ENCODE peak calls at places on chromosomes 12 and 14, in nine cellular contexts. D is astrocyte of the spinal cord, U is aorta, A is upper lobe of right lung, O is stomach, Y is foreskin fibroblast, X is pancreas, J is SK-N-SH, T is OCI-LY7. E is an unnamed sample.

GRCh38 chr12:131852551-131853299 is 24.5 kb downstream of the MMP17 start:
- DNase-seq in D (no peak), U (no peak), A (no peak), O (no peak), Y (no peak), X (no peak), J (no peak), T (no peak), E (no peak)

GRCh38 chr12:132278421-132279183 is 50.8 kb downstream of the GALNT9 start:
- DNase-seq in D (no peak), U (no peak), A (no peak), O (no peak), Y (no peak), X (no peak), J (no peak), T (no peak), E (no peak)

GRCh38 chr14:61570961-61571299 is 124.4 kb upstream of the HIF1A start:
- DNase-seq in D (no peak), U (no peak), A (no peak), O (no peak), Y (no peak), X (no peak), J (no peak), T (no peak), E (no peak)

GRCh38 chr14:68658029-68658509 is 134.8 kb downstream of the ZFP36L1 start:
- DNase-seq in D (no peak), U (no peak), A (no peak), O (no peak), Y (no peak), X (no peak), J (no peak), T (no peak), E (no peak)

GRCh38 chr12:87930033-87930432 is 99.2 kb downstream of the C12orf50 start:
- DNase-seq in D (peak), U (no peak), A (no peak), O (no peak), Y (peak), X (no peak), J (no peak), T (no peak), E (no peak)

GRCh38 chr12:70638639-70639349 is 1.6 kb upstream of the PTPRB start:
- DNase-seq in D (no peak), U (no peak), A (no peak), O (no peak), Y (no peak), X (no peak), J (no peak), T (no peak), E (no peak)

GRCh38 chr14:37588667-37588955 is 6.4 kb downstream of the FOXA1 start:
- DNase-seq in D (no peak), U (no peak), A (no peak), O (no peak), Y (no peak), X (no peak), J (no peak), T (no peak), E (no peak)

GRCh38 chr12:52251367-52252055 is 18.5 kb downstream of the KRT7 start:
- DNase-seq in D (no peak), U (peak), A (no peak), O (no peak), Y (no peak), X (peak), J (no peak), T (no peak), E (no peak)

GRCh38 chr12:58923781-58924180 is 3.5 kb upstream of the LRIG3 start:
- DNase-seq in D (no peak), U (no peak), A (no peak), O (no peak), Y (no peak), X (no peak), J (no peak), T (no peak), E (no peak)

GRCh38 chr12:4438834-4439596 is 6.6 kb downstream of the FGF6 start:
- DNase-seq in D (no peak), U (no peak), A (no peak), O (no peak), Y (no peak), X (no peak), J (no peak), T (no peak), E (no peak)

GRCh38 chr14:25001096-25001982 is 48.6 kb downstream of the STXBP6 start:
- DNase-seq in D (no peak), U (no peak), A (no peak), O (no peak), Y (peak), X (no peak), J (no peak), T (no peak), E (no peak)

GRCh38 chr14:44699391-44699790 is 192.3 kb upstream of the FSCB start:
- DNase-seq in D (no peak), U (no peak), A (no peak), O (no peak), Y (no peak), X (no peak), J (no peak), T (no peak), E (no peak)

GRCh38 chr12:6753772-6754356 is 923 bp upstream of the MLF2 start:
- DNase-seq in D (no peak), U (no peak), A (no peak), O (no peak), Y (no peak), X (no peak), J (no peak), T (no peak), E (no peak)

GRCh38 chr14:68819260-68819691 is 26.4 kb upstream of the ZFP36L1 start:
- DNase-seq in D (peak), U (peak), A (no peak), O (peak), Y (peak), X (no peak), J (peak), T (no peak), E (peak)

GRCh38 chr14:59275668-59276067 is 87.2 kb downstream of the DAAM1 start:
- DNase-seq in D (peak), U (no peak), A (no peak), O (no peak), Y (peak), X (no peak), J (no peak), T (no peak), E (no peak)

GRCh38 chr12:25155031-25155576 is 39.9 kb downstream of the DNAI7 start:
- DNase-seq in D (peak), U (no peak), A (no peak), O (no peak), Y (peak), X (no peak), J (peak), T (peak), E (no peak)

GRCh38 chr12:65533177-65533883 is 254.8 kb downstream of the MSRB3 start:
- DNase-seq in D (peak), U (no peak), A (no peak), O (no peak), Y (no peak), X (no peak), J (no peak), T (no peak), E (peak)

GRCh38 chr14:24701031-24701430 is 67.0 kb upstream of the GZMB start:
- DNase-seq in D (no peak), U (no peak), A (no peak), O (no peak), Y (no peak), X (no peak), J (no peak), T (no peak), E (no peak)

GRCh38 chr12:42182394-42182793 is 37.7 kb upstream of the GXYLT1 start:
- DNase-seq in D (no peak), U (no peak), A (no peak), O (no peak), Y (no peak), X (no peak), J (no peak), T (no peak), E (no peak)

GRCh38 chr14:72651081-72651480 is 242.8 kb downstream of the DPF3 start:
- DNase-seq in D (peak), U (no peak), A (no peak), O (no peak), Y (no peak), X (no peak), J (peak), T (no peak), E (no peak)

GRCh38 chr14:96072076-96072475 is 32.9 kb downstream of the C14orf132 start:
- DNase-seq in D (no peak), U (peak), A (no peak), O (no peak), Y (no peak), X (no peak), J (no peak), T (no peak), E (no peak)

GRCh38 chr12:112149596-112149995 is 24.2 kb downstream of the TRAFD1 start:
- DNase-seq in D (no peak), U (peak), A (peak), O (no peak), Y (no peak), X (peak), J (no peak), T (no peak), E (peak)

GRCh38 chr12:77724367-77724957 is 106.2 kb upstream of the NAV3 start:
- DNase-seq in D (peak), U (no peak), A (no peak), O (no peak), Y (no peak), X (peak), J (no peak), T (peak), E (peak)

GRCh38 chr14:22276913-22277816 is 311.9 kb downstream of the DAD1 start:
- DNase-seq in D (peak), U (no peak), A (no peak), O (no peak), Y (peak), X (no peak), J (peak), T (peak), E (no peak)

GRCh38 chr14:88612981-88613380 is 50.1 kb downstream of the ZC3H14 start:
- DNase-seq in D (no peak), U (no peak), A (no peak), O (no peak), Y (no peak), X (no peak), J (no peak), T (no peak), E (no peak)

GRCh38 chr12:77842430-77842829 is 11.7 kb downstream of the NAV3 start:
- DNase-seq in D (no peak), U (no peak), A (no peak), O (no peak), Y (peak), X (no peak), J (no peak), T (no peak), E (no peak)

GRCh38 chr12:57224973-57225679 is 4.4 kb upstream of the SHMT2 start:
- DNase-seq in D (no peak), U (no peak), A (peak), O (peak), Y (no peak), X (peak), J (no peak), T (peak), E (no peak)

GRCh38 chr12:2003676-2004112 is 563 bp downstream of the DCP1B start:
- DNase-seq in D (no peak), U (no peak), A (no peak), O (no peak), Y (no peak), X (no peak), J (no peak), T (peak), E (no peak)

GRCh38 chr12:109739747-109740693 is 26.4 kb downstream of the FAM222A start:
- DNase-seq in D (no peak), U (peak), A (peak), O (peak), Y (no peak), X (peak), J (peak), T (peak), E (peak)

GRCh38 chr12:45130881-45131281 is 80.0 kb upstream of the DBX2 start:
- DNase-seq in D (peak), U (peak), A (no peak), O (no peak), Y (peak), X (peak), J (peak), T (peak), E (peak)

GRCh38 chr14:101187017-101187815 is 283.7 kb upstream of the RTL1 start:
- DNase-seq in D (no peak), U (no peak), A (no peak), O (peak), Y (no peak), X (no peak), J (peak), T (no peak), E (no peak)

GRCh38 chr12:100661300-100661951 is 87.9 kb downstream of the GAS2L3 start:
- DNase-seq in D (peak), U (no peak), A (no peak), O (no peak), Y (no peak), X (no peak), J (no peak), T (no peak), E (no peak)

GRCh38 chr12:126763359-126763758 is 1503.6 kb upstream of the TMEM132C start:
- DNase-seq in D (no peak), U (no peak), A (no peak), O (no peak), Y (no peak), X (no peak), J (no peak), T (no peak), E (no peak)

GRCh38 chr12:49017764-49018281 is 753 bp downstream of the PRKAG1 start:
- DNase-seq in D (no peak), U (no peak), A (no peak), O (no peak), Y (peak), X (no peak), J (peak), T (peak), E (no peak)

GRCh38 chr12:80838708-80839107 is 99.0 kb downstream of the LIN7A start:
- DNase-seq in D (peak), U (no peak), A (no peak), O (no peak), Y (no peak), X (no peak), J (no peak), T (no peak), E (no peak)

GRCh38 chr14:39376671-39377403 is 55.4 kb downstream of the FBXO33 start:
- DNase-seq in D (peak), U (no peak), A (no peak), O (no peak), Y (no peak), X (no peak), J (no peak), T (no peak), E (peak)

GRCh38 chr14:99722741-99723140 is 38.6 kb downstream of the CYP46A1 start:
- DNase-seq in D (no peak), U (no peak), A (peak), O (no peak), Y (no peak), X (no peak), J (no peak), T (no peak), E (no peak)

GRCh38 chr12:46224401-46224800 is 44.4 kb downstream of the SLC38A1 start:
- DNase-seq in D (peak), U (no peak), A (no peak), O (no peak), Y (peak), X (no peak), J (no peak), T (no peak), E (no peak)

GRCh38 chr12:82132390-82132789 is 225.8 kb downstream of the CCDC59 start:
- DNase-seq in D (no peak), U (no peak), A (no peak), O (no peak), Y (no peak), X (no peak), J (no peak), T (no peak), E (no peak)

GRCh38 chr12:114895081-114895480 is 211.1 kb upstream of the TBX3 start:
- DNase-seq in D (no peak), U (no peak), A (no peak), O (no peak), Y (no peak), X (no peak), J (no peak), T (no peak), E (no peak)

DNA sequence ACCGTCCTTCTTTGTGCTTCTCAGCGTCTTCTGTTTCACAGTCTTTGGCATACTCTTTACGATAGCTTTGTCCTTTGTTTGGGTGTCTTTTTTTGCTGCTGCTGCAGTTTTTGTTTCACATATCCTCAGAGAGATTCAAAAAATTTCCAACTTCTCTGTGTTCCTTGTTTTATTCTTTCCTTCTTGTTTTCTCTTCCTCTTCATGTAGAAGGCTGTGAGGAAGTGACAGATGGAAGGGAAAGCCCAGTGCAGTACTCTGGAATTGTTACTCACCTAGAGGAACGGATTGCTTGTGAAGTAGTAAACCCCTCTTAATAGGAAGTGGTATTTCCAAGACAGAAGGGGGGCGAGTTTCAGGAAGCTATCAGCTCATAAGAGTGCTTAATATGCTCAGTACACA is 1.7 kb downstream of the CREBL2 start:
- DNase-seq in D (no peak), U (no peak), A (no peak), O (no peak), Y (no peak), X (no peak), J (no peak), T (no peak), E (no peak)
- H3K4me3 ChIP-seq in D (no peak), U (no peak), A (no peak), O (peak), Y (peak), X (no peak), J (peak), T (no peak), E (no peak)

GRCh38 chr12:122435186-122435585 is 12.7 kb upstream of the CLIP1 start:
- DNase-seq in D (no peak), U (no peak), A (no peak), O (no peak), Y (no peak), X (no peak), J (no peak), T (no peak), E (no peak)

DNA sequence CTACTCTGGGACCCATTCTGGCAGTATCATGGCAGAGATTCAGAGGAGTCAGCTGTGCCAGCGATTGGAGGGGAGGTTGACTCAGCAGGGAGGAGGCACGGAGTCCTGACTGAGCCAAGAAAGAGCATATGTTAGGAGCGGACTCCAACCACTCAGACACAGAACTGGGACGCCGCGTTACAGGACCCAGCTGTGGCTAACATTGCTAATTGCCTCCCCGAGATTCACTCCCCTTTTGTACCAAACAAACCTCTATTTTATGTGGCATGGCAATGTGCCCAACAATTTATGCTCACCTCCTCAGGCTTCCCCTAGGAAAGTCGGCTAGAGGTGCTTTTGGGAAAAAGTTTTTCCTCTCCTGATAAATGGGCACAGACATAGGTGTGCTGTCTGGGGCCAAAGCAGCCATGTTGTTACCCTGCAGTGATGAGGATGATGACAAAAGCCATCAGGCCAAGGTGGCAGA is 15.2 kb upstream of the CLIP1 start:
- DNase-seq in D (peak), U (peak), A (peak), O (peak), Y (peak), X (peak), J (no peak), T (no peak), E (no peak)
- H3K4me3 ChIP-seq in D (no peak), U (no peak), A (no peak), O (no peak), Y (no peak), X (no peak), J (no peak), T (no peak), E (no peak)

GRCh38 chr12:107660861-107661415 is 24.7 kb upstream of the PWP1 start:
- DNase-seq in D (no peak), U (no peak), A (no peak), O (no peak), Y (no peak), X (no peak), J (no peak), T (no peak), E (no peak)

GRCh38 chr12:107662431-107662830 is 23.2 kb upstream of the PWP1 start:
- DNase-seq in D (no peak), U (no peak), A (no peak), O (no peak), Y (no peak), X (no peak), J (no peak), T (no peak), E (no peak)

GRCh38 chr12:107660230-107660629 is 25.4 kb upstream of the PWP1 start:
- DNase-seq in D (no peak), U (no peak), A (no peak), O (no peak), Y (no peak), X (no peak), J (no peak), T (no peak), E (no peak)

GRCh38 chr12:107663277-107663676 is 22.3 kb upstream of the PWP1 start:
- DNase-seq in D (no peak), U (no peak), A (no peak), O (no peak), Y (no peak), X (no peak), J (no peak), T (no peak), E (no peak)

GRCh38 chr12:107661830-107662229 is 23.8 kb upstream of the PWP1 start:
- DNase-seq in D (no peak), U (no peak), A (no peak), O (no peak), Y (no peak), X (no peak), J (no peak), T (no peak), E (no peak)
- H3K4me3 ChIP-seq in D (no peak), U (no peak), A (no peak), O (no peak), Y (no peak), X (no peak), J (no peak), T (no peak), E (no peak)

GRCh38 chr12:107612508-107612907 is 73.1 kb upstream of the PWP1 start:
- DNase-seq in D (peak), U (no peak), A (no peak), O (no peak), Y (peak), X (no peak), J (no peak), T (no peak), E (no peak)

GRCh38 chr12:107605293-107605692 is 80.3 kb upstream of the PWP1 start:
- DNase-seq in D (no peak), U (no peak), A (no peak), O (no peak), Y (no peak), X (no peak), J (no peak), T (no peak), E (no peak)

GRCh38 chr12:107607464-107608392 is 77.9 kb upstream of the PWP1 start:
- DNase-seq in D (peak), U (peak), A (peak), O (peak), Y (peak), X (peak), J (peak), T (peak), E (peak)

GRCh38 chr12:107610030-107610859 is 75.4 kb upstream of the PWP1 start:
- DNase-seq in D (peak), U (no peak), A (no peak), O (no peak), Y (peak), X (no peak), J (peak), T (peak), E (peak)
- H3K4me3 ChIP-seq in D (no peak), U (no peak), A (no peak), O (no peak), Y (no peak), X (no peak), J (no peak), T (no peak), E (no peak)

GRCh38 chr12:94147991-94148840 is at the start of gene PLXNC1:
- DNase-seq in D (peak), U (peak), A (peak), O (peak), Y (no peak), X (no peak), J (peak), T (peak), E (peak)
- H3K4me3 ChIP-seq in D (peak), U (peak), A (peak), O (peak), Y (peak), X (peak), J (peak), T (peak), E (peak)

DNA sequence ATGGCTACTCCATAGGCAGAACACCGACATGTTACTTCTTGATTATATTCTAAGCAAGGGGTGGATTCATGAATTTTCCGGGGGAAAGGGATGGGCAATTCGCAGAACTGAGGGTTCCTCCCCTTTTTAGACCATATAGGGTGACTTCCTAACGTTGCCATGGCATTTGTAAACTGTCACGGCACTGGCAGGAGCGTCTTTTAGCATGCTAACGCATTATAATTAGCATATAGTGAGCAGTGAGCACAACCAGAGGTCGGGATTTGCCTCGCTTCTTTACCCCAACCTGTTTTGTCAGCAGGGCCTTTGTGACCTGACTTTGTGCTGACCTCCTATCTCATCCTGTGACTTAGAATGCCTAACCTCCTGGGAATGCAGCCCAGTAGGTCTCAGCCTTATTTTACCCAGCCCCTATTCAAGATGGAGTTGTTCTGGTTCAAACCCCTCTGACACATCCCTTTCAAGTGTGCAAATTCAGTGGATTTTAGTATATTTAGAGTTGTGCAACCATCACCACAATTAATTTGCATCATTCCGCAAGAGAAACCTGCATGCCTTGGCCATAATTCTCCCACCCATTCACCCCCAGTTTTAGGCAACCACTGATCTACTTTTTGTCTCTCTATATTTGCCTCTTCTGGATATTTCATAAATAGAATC is 27.4 kb downstream of the PALS1 start:
- DNase-seq in D (no peak), U (no peak), A (no peak), O (no peak), Y (no peak), X (no peak), J (no peak), T (no peak), E (no peak)
- H3K4me3 ChIP-seq in D (no peak), U (peak), A (no peak), O (no peak), Y (no peak), X (no peak), J (no peak), T (no peak), E (no peak)